ENCODE peak calls at places on chromosomes 12 and 14, in four cellular contexts. X is MM.1S; V is testis; L is CD8-positive, alpha-beta T cell. A is an unnamed sample.

GRCh38 chr12:57735952-57736742 is 2.4 kb downstream of the AGAP2 start:
- DNase-seq in V (no peak), L (no peak), X (no peak), A (peak)

GRCh38 chr14:97021571-97022171 is 224.5 kb downstream of the VRK1 start:
- DNase-seq in V (no peak), X (no peak), L (no peak), A (no peak)

GRCh38 chr12:56628671-56629458 is 1.3 kb downstream of the BAZ2A start:
- DNase-seq in V (peak), L (peak), X (peak), A (peak)

GRCh38 chr14:91929700-91930099 is 17.8 kb downstream of the FBLN5 start:
- DNase-seq in V (no peak), L (no peak), X (no peak), A (no peak)

GRCh38 chr14:51613436-51613835 is 38.3 kb upstream of the FRMD6 start:
- DNase-seq in L (no peak), V (no peak), X (no peak), A (no peak)

GRCh38 chr12:109113661-109114321 is 2.6 kb upstream of the ACACB start:
- DNase-seq in V (no peak), L (no peak), X (no peak), A (no peak)

GRCh38 chr14:52950898-52951729 is at the start of gene FERMT2:
- DNase-seq in L (no peak), X (peak), V (peak), A (peak)

GRCh38 chr12:94374124-94374523 is 85.5 kb downstream of the CEP83 start:
- DNase-seq in L (no peak), X (no peak), V (no peak), A (no peak)

GRCh38 chr14:35369701-35370191 is 34.8 kb downstream of the NFKBIA start:
- DNase-seq in V (no peak), L (no peak), X (no peak), A (no peak)

GRCh38 chr14:99333841-99334240 is 61.8 kb upstream of the BCL11B start:
- DNase-seq in X (no peak), V (no peak), L (no peak), A (no peak)

GRCh38 chr14:89493877-89494634 is 77.0 kb upstream of the FOXN3 start:
- DNase-seq in V (no peak), X (no peak), L (no peak), A (no peak)

GRCh38 chr12:6113691-6114475 is 10.6 kb downstream of the VWF start:
- DNase-seq in L (no peak), V (no peak), X (no peak), A (no peak)

GRCh38 chr14:22174412-22174811 is 414.6 kb downstream of the DAD1 start:
- DNase-seq in L (no peak), V (no peak), X (no peak), A (no peak)

GRCh38 chr12:45130881-45131281 is 80.0 kb upstream of the DBX2 start:
- DNase-seq in V (peak), X (peak), L (peak), A (no peak)

GRCh38 chr12:133203344-133204263 is 22.3 kb downstream of the ZNF268 start:
- DNase-seq in X (no peak), L (no peak), V (no peak), A (no peak)

GRCh38 chr14:32202468-32202865 is 602 bp downstream of the RNU6-8 start:
- DNase-seq in V (peak), L (no peak), X (no peak), A (no peak)

GRCh38 chr12:92539966-92540791 is 162.6 kb upstream of the PLEKHG7 start:
- DNase-seq in X (no peak), V (peak), L (no peak), A (no peak)

GRCh38 chr12:85016423-85016822 is 19.7 kb downstream of the TSPAN19 start:
- DNase-seq in X (no peak), L (no peak), V (no peak), A (no peak)

GRCh38 chr14:22411398-22411797 is 177.6 kb downstream of the DAD1 start:
- DNase-seq in X (no peak), L (no peak), V (no peak), A (no peak)

GRCh38 chr12:57372233-57372632 is 58.6 kb downstream of the R3HDM2 start:
- DNase-seq in V (no peak), L (no peak), X (no peak), A (no peak)

GRCh38 chr14:36438883-36439282 is 81.1 kb downstream of the NKX2-1 start:
- DNase-seq in V (no peak), L (no peak), X (no peak), A (no peak)

GRCh38 chr14:89957791-89958190 is 2.1 kb downstream of the TDP1 start:
- DNase-seq in L (no peak), X (no peak), V (no peak), A (no peak)

GRCh38 chr14:65303185-65303901 is 109.2 kb upstream of the FUT8 start:
- DNase-seq in L (no peak), X (no peak), V (no peak), A (no peak)

GRCh38 chr12:24661657-24662096 is 287.2 kb downstream of the BCAT1 start:
- DNase-seq in L (no peak), X (no peak), V (peak), A (no peak)

GRCh38 chr14:100313464-100314230 is 7.4 kb upstream of the SLC25A29 start:
- DNase-seq in X (no peak), V (no peak), L (no peak), A (no peak)

GRCh38 chr12:55974308-55974724 is 438 bp downstream of the RAB5B start:
- DNase-seq in X (peak), L (peak), V (peak), A (no peak)

GRCh38 chr14:64918216-64918615 is 4.0 kb downstream of the CHURC1 start:
- DNase-seq in V (no peak), X (no peak), L (no peak), A (no peak)

GRCh38 chr12:89225401-89225800 is 126.9 kb downstream of the DUSP6 start:
- DNase-seq in L (peak), X (no peak), V (no peak), A (no peak)

GRCh38 chr12:12266873-12267634 is at the start of gene LRP6:
- DNase-seq in V (peak), X (peak), L (peak), A (peak)
- H3K27ac ChIP-seq in V (peak), X (peak), L (peak), A (peak)

GRCh38 chr12:106288510-106289195 is 13.9 kb upstream of the TCP11L2 start:
- DNase-seq in V (no peak), X (no peak), L (no peak), A (no peak)
- H3K27ac ChIP-seq in V (no peak), X (no peak), L (no peak), A (no peak)

GRCh38 chr14:56125772-56126411 is 7.7 kb downstream of the PELI2 start:
- DNase-seq in X (no peak), L (no peak), V (no peak), A (no peak)
- H3K27ac ChIP-seq in X (no peak), L (no peak), V (no peak), A (no peak)

DNA sequence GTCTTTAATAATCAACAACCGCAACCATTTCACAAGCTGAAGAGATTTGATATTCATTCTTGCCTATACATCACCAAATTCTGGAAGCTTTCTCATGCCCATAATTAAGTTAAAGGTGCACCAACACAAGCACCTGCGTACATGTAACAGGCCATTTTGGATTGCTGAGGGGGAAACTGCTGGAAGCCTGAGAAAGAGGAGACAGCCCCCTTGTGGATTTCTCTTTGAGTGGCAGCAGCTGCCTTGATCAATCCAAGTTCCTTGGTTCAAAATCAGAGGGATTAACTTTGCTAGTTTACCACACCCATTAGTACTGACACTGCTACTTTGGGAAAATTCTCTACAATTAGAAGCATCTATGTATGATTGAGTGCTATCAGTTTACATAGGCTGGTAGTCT is 321.1 kb downstream of the NOVA1 start:
- DNase-seq in L (no peak), V (peak), X (no peak), A (no peak)
- H3K27ac ChIP-seq in L (no peak), V (no peak), X (no peak), A (no peak)

DNA sequence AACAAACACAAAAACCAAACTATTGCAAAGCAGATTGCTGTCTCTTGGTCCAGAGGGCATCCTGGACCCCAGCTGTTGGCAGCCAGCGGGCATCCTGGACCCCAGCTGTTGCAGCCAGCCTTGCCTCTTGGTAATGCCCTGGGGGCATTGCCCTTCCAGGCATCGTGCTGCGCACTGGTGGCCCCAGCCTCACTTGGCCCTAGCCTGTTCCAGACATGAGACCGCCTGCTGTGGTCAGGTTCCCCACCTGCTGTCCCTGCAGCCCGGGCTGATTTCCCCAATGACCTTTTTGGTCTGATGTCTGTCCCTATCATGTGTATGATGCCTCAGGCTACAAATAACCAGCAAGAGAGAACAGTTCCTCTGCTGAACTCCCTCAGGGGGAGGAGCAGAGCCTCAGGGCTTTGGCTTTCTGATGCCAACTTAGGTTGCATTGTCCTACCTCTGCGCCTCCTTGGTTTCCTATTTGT is 20.8 kb downstream of the MLXIP start:
- DNase-seq in L (no peak), V (no peak), X (no peak), A (no peak)
- H3K27ac ChIP-seq in L (peak), V (peak), X (no peak), A (peak)

A was measured in caudate nucleus.